ENCODE peak calls at places on chromosomes 7 and 10, in ten cellular contexts. X is AG10803; R is upper lobe of right lung; M is neuronal stem cell; U is foreskin fibroblast; A is thoracic aorta; H is HFF-Myc; B is CD4-positive, CD25-positive, alpha-beta regulatory T cell; Z is fibroblast of mammary gland; D is brain microvascular endothelial cell. J is an unnamed sample.

GRCh38 chr10:101018600-101019439 is 12.1 kb downstream of the PDZD7 start:
- DNase-seq in D (peak), R (peak), H (no peak), A (peak), Z (peak), X (peak), M (no peak), B (peak), U (peak), J (peak)

GRCh38 chr10:12834116-12834515 is 167.4 kb downstream of the CCDC3 start:
- DNase-seq in X (no peak), B (no peak), M (no peak), Z (no peak), A (no peak), R (no peak), H (no peak), U (no peak), D (no peak), J (no peak)

GRCh38 chr7:134174797-134175261 is 47.7 kb downstream of the LRGUK start:
- DNase-seq in H (peak), A (no peak), R (no peak), D (peak), Z (peak), B (no peak), M (no peak), U (peak), X (peak), J (peak)

GRCh38 chr7:2281556-2281955 is 32.7 kb downstream of the SNX8 start:
- DNase-seq in A (no peak), R (no peak), X (peak), D (no peak), B (no peak), H (no peak), U (peak), Z (peak), M (no peak), J (peak)

GRCh38 chr10:132162590-132163277 is 24.0 kb upstream of the DPYSL4 start:
- DNase-seq in X (no peak), Z (no peak), U (no peak), B (no peak), R (no peak), H (no peak), D (no peak), A (no peak), M (no peak), J (no peak)

GRCh38 chr7:25288536-25289283 is 60.4 kb upstream of the NPVF start:
- DNase-seq in Z (no peak), U (no peak), M (no peak), D (no peak), X (no peak), H (no peak), R (no peak), B (no peak), A (no peak), J (peak)

GRCh38 chr10:92309273-92309672 is 18.3 kb downstream of the MARCHF5 start:
- DNase-seq in U (no peak), B (no peak), Z (no peak), M (no peak), D (no peak), A (no peak), H (no peak), R (no peak), X (no peak), J (no peak)

GRCh38 chr7:132402751-132403245 is 173.5 kb downstream of the PLXNA4 start:
- DNase-seq in R (no peak), X (peak), H (no peak), M (no peak), B (no peak), A (peak), U (peak), D (no peak), Z (peak), J (peak)

GRCh38 chr7:35389636-35390035 is 135.7 kb upstream of the TBX20 start:
- DNase-seq in X (no peak), U (no peak), M (no peak), R (no peak), B (no peak), H (no peak), A (no peak), Z (no peak), D (no peak), J (no peak)

GRCh38 chr10:89469517-89469916 is 55.1 kb downstream of the IFIT5 start:
- DNase-seq in Z (no peak), M (no peak), B (no peak), H (no peak), X (no peak), R (no peak), A (no peak), U (no peak), D (no peak), J (no peak)
- H3K4me3 ChIP-seq in Z (no peak), M (no peak), B (no peak), H (no peak), X (no peak), R (no peak), A (no peak), U (no peak), D (no peak), J (no peak)

DNA sequence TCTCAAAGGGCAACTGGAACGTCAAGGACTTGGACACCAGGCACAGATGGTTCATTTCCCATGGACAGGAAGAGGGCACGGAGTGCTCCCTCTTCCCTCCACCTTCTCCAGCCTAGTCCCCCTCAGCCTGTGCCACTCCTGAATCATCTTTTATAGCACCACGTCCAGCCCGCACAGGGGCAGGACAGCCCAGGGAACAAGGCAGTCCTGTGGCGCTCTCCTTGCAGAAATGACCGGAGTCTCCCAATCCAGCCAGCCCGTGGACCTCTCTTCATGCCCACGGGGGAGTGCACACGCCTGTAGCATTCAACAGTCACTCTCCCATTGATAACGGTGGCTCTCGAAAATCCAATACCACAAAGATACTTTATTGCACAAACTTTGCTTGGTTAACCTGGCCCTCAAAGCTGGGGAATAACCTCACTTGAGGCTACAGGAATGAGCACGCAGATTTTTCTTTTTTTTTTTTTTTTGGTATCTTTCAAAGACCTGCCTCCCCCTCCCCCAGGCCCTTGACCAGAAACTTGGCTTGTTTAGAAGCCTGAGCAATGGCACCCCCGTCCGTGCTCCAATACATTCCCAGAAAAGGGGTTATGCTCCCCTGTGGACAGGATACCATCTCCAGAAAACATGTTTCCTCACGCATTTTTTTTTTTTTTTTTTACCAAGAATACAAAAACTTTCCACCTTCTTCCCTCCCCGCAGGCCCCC is 728 bp downstream of the PRKCQ start:
- DNase-seq in Z (no peak), H (no peak), U (no peak), X (no peak), R (no peak), A (no peak), M (no peak), D (no peak), B (no peak), J (no peak)
- H3K4me3 ChIP-seq in Z (peak), H (peak), U (peak), X (peak), R (peak), A (peak), M (peak), D (peak), B (peak), J (no peak)

GRCh38 chr10:126903646-126904360 is 1.4 kb upstream of the DOCK1 start:
- DNase-seq in A (no peak), U (no peak), D (no peak), H (no peak), B (no peak), R (no peak), M (no peak), X (no peak), Z (no peak), J (no peak)

GRCh38 chr10:126904493-126904806 is 778 bp upstream of the DOCK1 start:
- DNase-seq in X (no peak), D (no peak), H (no peak), M (no peak), B (no peak), A (no peak), U (no peak), R (no peak), Z (no peak), J (peak)

GRCh38 chr10:126905776-126906703 is 812 bp downstream of the DOCK1 start:
- DNase-seq in B (no peak), R (peak), A (no peak), X (peak), D (no peak), Z (no peak), H (no peak), U (peak), M (peak), J (peak)

GRCh38 chr10:126906704-126907422 is 1.6 kb downstream of the DOCK1 start:
- DNase-seq in M (no peak), Z (no peak), H (no peak), X (no peak), B (no peak), D (no peak), A (no peak), R (no peak), U (no peak), J (no peak)

GRCh38 chr10:126904807-126905686 is at the start of gene DOCK1:
- DNase-seq in H (no peak), A (no peak), Z (peak), U (peak), M (peak), B (no peak), D (peak), R (peak), X (peak), J (peak)
- H3K4me3 ChIP-seq in H (peak), A (peak), Z (peak), U (peak), M (peak), B (no peak), D (peak), R (peak), X (peak), J (peak)

GRCh38 chr7:18509491-18509890 is 13.9 kb downstream of the HDAC9 start:
- DNase-seq in X (no peak), B (no peak), A (no peak), R (no peak), Z (no peak), M (no peak), D (no peak), U (no peak), H (no peak), J (no peak)

GRCh38 chr7:18505870-18506460 is 10.4 kb downstream of the HDAC9 start:
- DNase-seq in H (no peak), B (no peak), X (peak), D (peak), A (no peak), U (peak), M (no peak), R (no peak), Z (peak), J (peak)

GRCh38 chr7:18504965-18505364 is 9.4 kb downstream of the HDAC9 start:
- DNase-seq in M (no peak), A (no peak), H (no peak), B (no peak), Z (no peak), X (no peak), D (no peak), U (no peak), R (no peak), J (no peak)

GRCh38 chr7:18511351-18511750 is 15.8 kb downstream of the HDAC9 start:
- DNase-seq in H (no peak), X (no peak), D (no peak), Z (no peak), A (no peak), M (no peak), U (no peak), R (no peak), B (no peak), J (no peak)

DNA sequence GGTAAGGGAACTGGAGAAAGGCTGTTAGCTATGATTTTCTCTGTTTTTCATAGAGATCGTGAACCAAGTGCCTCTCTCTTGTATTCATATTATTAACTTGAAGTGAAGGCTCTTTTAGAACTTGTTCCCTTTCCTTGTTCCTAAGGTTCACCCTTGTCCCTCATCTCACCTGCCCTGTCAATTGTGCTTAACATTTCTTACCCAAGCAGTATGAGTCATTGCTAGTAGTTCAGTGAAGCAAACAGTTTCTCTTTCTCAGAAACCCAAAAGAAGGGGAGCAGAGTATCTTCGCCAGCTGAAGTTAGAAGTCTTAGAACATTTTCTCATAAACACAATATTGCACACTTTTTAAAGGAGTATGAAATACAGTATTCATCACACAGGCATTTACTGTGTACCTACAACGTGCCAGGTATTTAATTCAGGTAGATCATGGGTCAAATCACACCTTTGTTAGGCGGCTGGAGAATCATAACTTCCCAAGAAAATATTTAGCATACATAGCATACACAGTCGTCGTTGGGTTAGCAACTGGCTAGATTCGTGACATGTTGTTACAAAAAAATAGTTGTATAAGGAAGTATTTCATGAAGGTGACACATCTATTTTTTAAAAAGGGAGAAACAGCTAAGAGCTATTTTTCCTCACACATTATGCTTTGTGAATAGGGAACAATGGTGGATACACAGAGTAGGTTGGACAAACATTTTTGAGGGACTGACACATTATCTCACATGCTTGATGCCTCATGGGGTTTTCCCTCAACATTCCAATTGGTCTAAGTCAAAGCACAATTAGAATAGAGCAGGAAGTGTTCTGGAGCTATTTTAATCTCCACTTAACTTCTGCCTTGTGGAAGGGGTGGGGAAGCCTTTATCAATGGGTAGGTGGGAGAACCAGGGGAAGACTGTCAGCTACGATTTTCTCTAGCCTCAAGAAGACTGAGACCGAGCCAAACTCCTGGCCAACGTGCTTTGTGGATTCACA is 13.2 kb downstream of the HDAC9 start:
- DNase-seq in X (peak), D (peak), R (no peak), U (peak), Z (peak), M (no peak), H (peak), A (no peak), B (no peak), J (peak)
- H3K4me3 ChIP-seq in X (peak), D (peak), R (no peak), U (peak), Z (peak), M (no peak), H (peak), A (peak), B (peak), J (peak)